ENCODE peak calls at places on chromosomes 16 and 17, in seven cellular contexts. C, V, F, B, E, N and X are unnamed samples.

GRCh38 chr17:60381958-60382357 is 10.0 kb downstream of the USP32 start:
- DNase-seq in C (no peak), V (no peak), F (no peak), B (no peak), E (no peak), N (no peak), X (no peak)

GRCh38 chr17:12545877-12546513 is 119.7 kb upstream of the MYOCD start:
- DNase-seq in C (no peak), V (no peak), F (no peak), B (peak; percentile 66), E (no peak), N (no peak), X (peak; percentile 10)

GRCh38 chr16:85759136-85759535 is 8.2 kb upstream of the C16orf74 start:
- DNase-seq in C (no peak), V (no peak), F (no peak), B (no peak), E (no peak), N (no peak), X (no peak)

GRCh38 chr16:47156816-47157215 is 13.1 kb upstream of the NETO2 start:
- DNase-seq in C (no peak), V (no peak), F (no peak), B (no peak), E (no peak), N (no peak), X (no peak)

GRCh38 chr16:30005341-30006094 is 5.3 kb downstream of the DOC2A start:
- DNase-seq in C (no peak), V (no peak), F (no peak), B (peak; percentile 40), E (no peak), N (no peak), X (no peak)

GRCh38 chr17:45146616-45147101 is 1.6 kb upstream of the HEXIM1 start:
- DNase-seq in C (peak; percentile 63), V (no peak), F (no peak), B (peak; percentile 57), E (no peak), N (no peak), X (no peak)

GRCh38 chr16:84677017-84677803 is 22.6 kb upstream of the USP10 start:
- DNase-seq in C (no peak), V (no peak), F (no peak), B (no peak), E (no peak), N (no peak), X (no peak)

GRCh38 chr16:58511933-58512815 is 3.1 kb upstream of the SETD6 start:
- DNase-seq in C (peak; percentile 93), V (peak; percentile 67), F (peak; percentile 79), B (peak; percentile 60), E (peak; percentile 86), N (peak; percentile 75), X (peak; percentile 90)

GRCh38 chr17:3919123-3919624 is 2.9 kb upstream of the P2RX1 start:
- DNase-seq in C (peak; percentile 92), V (no peak), F (no peak), B (no peak), E (no peak), N (no peak), X (no peak)

GRCh38 chr17:37478187-37478586 is 11.5 kb upstream of the DUSP14 start:
- DNase-seq in C (no peak), V (no peak), F (no peak), B (peak; percentile 6), E (peak; percentile 74), N (no peak), X (no peak)

GRCh38 chr17:59783221-59784016 is 76.0 kb downstream of the VMP1 start:
- DNase-seq in C (no peak), V (no peak), F (no peak), B (peak; percentile 92), E (no peak), N (no peak), X (no peak)

GRCh38 chr16:88508868-88509748 is 56.0 kb downstream of the ZFPM1 start:
- DNase-seq in C (no peak), V (no peak), F (no peak), B (no peak), E (no peak), N (no peak), X (no peak)

GRCh38 chr16:51636913-51637743 is 486.1 kb upstream of the SALL1 start:
- DNase-seq in C (no peak), V (no peak), F (no peak), B (peak; percentile 96), E (no peak), N (no peak), X (no peak)

GRCh38 chr16:49682577-49683165 is 173.2 kb downstream of the ZNF423 start:
- DNase-seq in C (no peak), V (no peak), F (no peak), B (no peak), E (no peak), N (no peak), X (no peak)

GRCh38 chr16:30340621-30341020 is 14.5 kb downstream of the CD2BP2 start:
- DNase-seq in C (peak; percentile 53), V (no peak), F (no peak), B (no peak), E (no peak), N (peak; percentile 29), X (no peak)

GRCh38 chr16:84450176-84450865 is 54.1 kb downstream of the MEAK7 start:
- DNase-seq in C (peak; percentile 46), V (no peak), F (no peak), B (no peak), E (no peak), N (no peak), X (no peak)

GRCh38 chr16:89779231-89779912 is 37.1 kb downstream of the FANCA start:
- DNase-seq in C (no peak), V (no peak), F (no peak), B (no peak), E (no peak), N (peak; percentile 13), X (no peak)

GRCh38 chr17:4304417-4305027 is 40.7 kb upstream of the ANKFY1 start:
- DNase-seq in C (no peak), V (peak; percentile 21), F (peak; percentile 25), B (peak; percentile 38), E (no peak), N (peak; percentile 26), X (peak; percentile 64)

GRCh38 chr16:48517493-48517892 is 92.5 kb downstream of the N4BP1 start:
- DNase-seq in C (no peak), V (no peak), F (no peak), B (no peak), E (peak; percentile 4), N (no peak), X (peak; percentile 23)

GRCh38 chr17:31564883-31565297 is 173.4 kb downstream of the RAB11FIP4 start:
- DNase-seq in C (peak; percentile 65), V (no peak), F (no peak), B (peak; percentile 93), E (no peak), N (no peak), X (no peak)

GRCh38 chr17:35809855-35810461 is 674 bp downstream of the TAF15 start:
- DNase-seq in C (no peak), V (no peak), F (no peak), B (no peak), E (no peak), N (no peak), X (peak; percentile 65)

GRCh38 chr17:81308161-81308560 is 13.1 kb upstream of the SLC38A10 start:
- DNase-seq in C (no peak), V (no peak), F (no peak), B (no peak), E (no peak), N (no peak), X (no peak)

GRCh38 chr17:1399366-1399678 is 700 bp downstream of the YWHAE start:
- DNase-seq in C (peak; percentile 89), V (peak; percentile 21), F (no peak), B (no peak), E (no peak), N (peak; percentile 38), X (no peak)

GRCh38 chr16:11254913-11255736 is 879 bp downstream of the SOCS1 start:
- DNase-seq in C (peak; percentile 84), V (peak; percentile 35), F (peak; percentile 37), B (no peak), E (peak; percentile 56), N (no peak), X (peak; percentile 53)

GRCh38 chr16:9012848-9013507 is 49.3 kb upstream of the USP7 start:
- DNase-seq in C (peak; percentile 77), V (no peak), F (no peak), B (no peak), E (peak; percentile 43), N (peak; percentile 48), X (no peak)

GRCh38 chr16:24917236-24917635 is 71.5 kb downstream of the SLC5A11 start:
- DNase-seq in C (peak; percentile 53), V (no peak), F (no peak), B (no peak), E (no peak), N (no peak), X (no peak)

GRCh38 chr16:84660973-84661372 is 12.7 kb downstream of the KLHL36 start:
- DNase-seq in C (peak; percentile 33), V (no peak), F (no peak), B (no peak), E (no peak), N (no peak), X (no peak)

GRCh38 chr16:74726056-74726455 is 25.4 kb upstream of the MLKL start:
- DNase-seq in C (no peak), V (no peak), F (no peak), B (no peak), E (no peak), N (no peak), X (no peak)